ENCODE peak calls at places on chromosomes 16 and 17, in five cellular contexts. One of them, this sample, is unnamed.

GRCh38 chr16:84191466-84191865 is 509 bp downstream of the ADAD2 start:
- ATAC-seq in foreskin keratinocyte: no peak
- ATAC-seq in left lung: no peak
- ATAC-seq in SK-N-SH treated with all-trans-retinoic acid at 6 μM for 48 hours: no peak
- ATAC-seq in stimulated activated naive CD8-positive, alpha-beta T cell treated with anti-CD3 and anti-CD28 coated beads, Interleukin-15, Interleukin-2, amounts not matched to agents 100 U/mL and 50 U/mL, for 24 hours: no peak
- ATAC-seq in this sample: no peak

GRCh38 chr16:22031483-22032083 is 23.7 kb downstream of the MOSMO start:
- ATAC-seq in foreskin keratinocyte: no peak
- ATAC-seq in left lung: no peak
- ATAC-seq in SK-N-SH treated with all-trans-retinoic acid at 6 μM for 48 hours: no peak
- ATAC-seq in stimulated activated naive CD8-positive, alpha-beta T cell treated with anti-CD3 and anti-CD28 coated beads, Interleukin-15, Interleukin-2, amounts not matched to agents 100 U/mL and 50 U/mL, for 24 hours: no peak
- ATAC-seq in this sample: peak; percentile 39

GRCh38 chr17:63665527-63666214 is 34.3 kb downstream of the LIMD2 start:
- ATAC-seq in foreskin keratinocyte: no peak
- ATAC-seq in left lung: peak; percentile 79
- ATAC-seq in SK-N-SH treated with all-trans-retinoic acid at 6 μM for 48 hours: no peak
- ATAC-seq in stimulated activated naive CD8-positive, alpha-beta T cell treated with anti-CD3 and anti-CD28 coated beads, Interleukin-15, Interleukin-2, amounts not matched to agents 100 U/mL and 50 U/mL, for 24 hours: no peak
- ATAC-seq in this sample: no peak

GRCh38 chr17:59513934-59514841 is 51.2 kb upstream of the DHX40 start:
- ATAC-seq in foreskin keratinocyte: no peak
- ATAC-seq in left lung: peak; percentile 85
- ATAC-seq in SK-N-SH treated with all-trans-retinoic acid at 6 μM for 48 hours: peak; percentile 80
- ATAC-seq in stimulated activated naive CD8-positive, alpha-beta T cell treated with anti-CD3 and anti-CD28 coated beads, Interleukin-15, Interleukin-2, amounts not matched to agents 100 U/mL and 50 U/mL, for 24 hours: no peak
- ATAC-seq in this sample: no peak

GRCh38 chr17:29732613-29733012 is 109.9 kb upstream of the CORO6 start:
- ATAC-seq in foreskin keratinocyte: peak; percentile 94
- ATAC-seq in left lung: peak; percentile 68
- ATAC-seq in SK-N-SH treated with all-trans-retinoic acid at 6 μM for 48 hours: peak; percentile 59
- ATAC-seq in stimulated activated naive CD8-positive, alpha-beta T cell treated with anti-CD3 and anti-CD28 coated beads, Interleukin-15, Interleukin-2, amounts not matched to agents 100 U/mL and 50 U/mL, for 24 hours: no peak
- ATAC-seq in this sample: no peak

GRCh38 chr17:32100971-32101631 is 41.2 kb upstream of the RHOT1 start:
- ATAC-seq in foreskin keratinocyte: no peak
- ATAC-seq in left lung: peak; percentile 39
- ATAC-seq in SK-N-SH treated with all-trans-retinoic acid at 6 μM for 48 hours: no peak
- ATAC-seq in stimulated activated naive CD8-positive, alpha-beta T cell treated with anti-CD3 and anti-CD28 coated beads, Interleukin-15, Interleukin-2, amounts not matched to agents 100 U/mL and 50 U/mL, for 24 hours: no peak
- ATAC-seq in this sample: no peak

GRCh38 chr16:9192746-9193145 is 101.3 kb downstream of the HAPSTR1 start:
- ATAC-seq in foreskin keratinocyte: no peak
- ATAC-seq in left lung: no peak
- ATAC-seq in SK-N-SH treated with all-trans-retinoic acid at 6 μM for 48 hours: no peak
- ATAC-seq in stimulated activated naive CD8-positive, alpha-beta T cell treated with anti-CD3 and anti-CD28 coated beads, Interleukin-15, Interleukin-2, amounts not matched to agents 100 U/mL and 50 U/mL, for 24 hours: no peak
- ATAC-seq in this sample: no peak

GRCh38 chr17:72771734-72772133 is 320.8 kb downstream of the SLC39A11 start:
- ATAC-seq in foreskin keratinocyte: no peak
- ATAC-seq in left lung: no peak
- ATAC-seq in SK-N-SH treated with all-trans-retinoic acid at 6 μM for 48 hours: no peak
- ATAC-seq in stimulated activated naive CD8-positive, alpha-beta T cell treated with anti-CD3 and anti-CD28 coated beads, Interleukin-15, Interleukin-2, amounts not matched to agents 100 U/mL and 50 U/mL, for 24 hours: no peak
- ATAC-seq in this sample: no peak

GRCh38 chr16:53528797-53529196 is 25.8 kb upstream of the AKTIP start:
- ATAC-seq in foreskin keratinocyte: no peak
- ATAC-seq in left lung: no peak
- ATAC-seq in SK-N-SH treated with all-trans-retinoic acid at 6 μM for 48 hours: no peak
- ATAC-seq in stimulated activated naive CD8-positive, alpha-beta T cell treated with anti-CD3 and anti-CD28 coated beads, Interleukin-15, Interleukin-2, amounts not matched to agents 100 U/mL and 50 U/mL, for 24 hours: peak; percentile 4
- ATAC-seq in this sample: no peak

GRCh38 chr17:46135879-46136562 is 57.2 kb downstream of the KANSL1 start:
- ATAC-seq in foreskin keratinocyte: no peak
- ATAC-seq in left lung: no peak
- ATAC-seq in SK-N-SH treated with all-trans-retinoic acid at 6 μM for 48 hours: no peak
- ATAC-seq in stimulated activated naive CD8-positive, alpha-beta T cell treated with anti-CD3 and anti-CD28 coated beads, Interleukin-15, Interleukin-2, amounts not matched to agents 100 U/mL and 50 U/mL, for 24 hours: peak; percentile 41
- ATAC-seq in this sample: peak; percentile 57

GRCh38 chr17:56679767-56680422 is 86.4 kb downstream of the NOG start:
- ATAC-seq in foreskin keratinocyte: peak; percentile 32
- ATAC-seq in left lung: no peak
- ATAC-seq in SK-N-SH treated with all-trans-retinoic acid at 6 μM for 48 hours: peak; percentile 46
- ATAC-seq in stimulated activated naive CD8-positive, alpha-beta T cell treated with anti-CD3 and anti-CD28 coated beads, Interleukin-15, Interleukin-2, amounts not matched to agents 100 U/mL and 50 U/mL, for 24 hours: no peak
- ATAC-seq in this sample: no peak

GRCh38 chr17:57459286-57459915 is 203.1 kb downstream of the MSI2 start:
- ATAC-seq in foreskin keratinocyte: peak; percentile 62
- ATAC-seq in left lung: no peak
- ATAC-seq in SK-N-SH treated with all-trans-retinoic acid at 6 μM for 48 hours: no peak
- ATAC-seq in stimulated activated naive CD8-positive, alpha-beta T cell treated with anti-CD3 and anti-CD28 coated beads, Interleukin-15, Interleukin-2, amounts not matched to agents 100 U/mL and 50 U/mL, for 24 hours: peak; percentile 53
- ATAC-seq in this sample: peak; percentile 69

GRCh38 chr17:78497115-78497540 is 80.1 kb downstream of the DNAH17 start:
- ATAC-seq in foreskin keratinocyte: peak; percentile 63
- ATAC-seq in left lung: peak; percentile 94
- ATAC-seq in SK-N-SH treated with all-trans-retinoic acid at 6 μM for 48 hours: peak; percentile 97
- ATAC-seq in stimulated activated naive CD8-positive, alpha-beta T cell treated with anti-CD3 and anti-CD28 coated beads, Interleukin-15, Interleukin-2, amounts not matched to agents 100 U/mL and 50 U/mL, for 24 hours: peak; percentile 44
- ATAC-seq in this sample: peak; percentile 71

GRCh38 chr17:55547027-55547670 is 35.9 kb upstream of the SMIM36 start:
- ATAC-seq in foreskin keratinocyte: no peak
- ATAC-seq in left lung: peak; percentile 33
- ATAC-seq in SK-N-SH treated with all-trans-retinoic acid at 6 μM for 48 hours: no peak
- ATAC-seq in stimulated activated naive CD8-positive, alpha-beta T cell treated with anti-CD3 and anti-CD28 coated beads, Interleukin-15, Interleukin-2, amounts not matched to agents 100 U/mL and 50 U/mL, for 24 hours: no peak
- ATAC-seq in this sample: peak; percentile 68

GRCh38 chr17:56910509-56911235 is 3.2 kb downstream of the TRIM25 start:
- ATAC-seq in foreskin keratinocyte: no peak
- ATAC-seq in left lung: no peak
- ATAC-seq in SK-N-SH treated with all-trans-retinoic acid at 6 μM for 48 hours: no peak
- ATAC-seq in stimulated activated naive CD8-positive, alpha-beta T cell treated with anti-CD3 and anti-CD28 coated beads, Interleukin-15, Interleukin-2, amounts not matched to agents 100 U/mL and 50 U/mL, for 24 hours: no peak
- ATAC-seq in this sample: no peak

GRCh38 chr16:65770752-65771151 is 595.7 kb upstream of the CDH5 start:
- ATAC-seq in foreskin keratinocyte: no peak
- ATAC-seq in left lung: no peak
- ATAC-seq in SK-N-SH treated with all-trans-retinoic acid at 6 μM for 48 hours: no peak
- ATAC-seq in stimulated activated naive CD8-positive, alpha-beta T cell treated with anti-CD3 and anti-CD28 coated beads, Interleukin-15, Interleukin-2, amounts not matched to agents 100 U/mL and 50 U/mL, for 24 hours: no peak
- ATAC-seq in this sample: no peak

GRCh38 chr16:16127469-16128116 is 95.7 kb downstream of the ABCC6 start:
- ATAC-seq in foreskin keratinocyte: peak; percentile 78
- ATAC-seq in left lung: peak; percentile 97
- ATAC-seq in SK-N-SH treated with all-trans-retinoic acid at 6 μM for 48 hours: peak; percentile 90
- ATAC-seq in stimulated activated naive CD8-positive, alpha-beta T cell treated with anti-CD3 and anti-CD28 coated beads, Interleukin-15, Interleukin-2, amounts not matched to agents 100 U/mL and 50 U/mL, for 24 hours: peak; percentile 77
- ATAC-seq in this sample: peak; percentile 80

GRCh38 chr16:55389426-55390073 is 65.5 kb downstream of the IRX6 start:
- ATAC-seq in foreskin keratinocyte: no peak
- ATAC-seq in left lung: peak; percentile 86
- ATAC-seq in SK-N-SH treated with all-trans-retinoic acid at 6 μM for 48 hours: no peak
- ATAC-seq in stimulated activated naive CD8-positive, alpha-beta T cell treated with anti-CD3 and anti-CD28 coated beads, Interleukin-15, Interleukin-2, amounts not matched to agents 100 U/mL and 50 U/mL, for 24 hours: no peak
- ATAC-seq in this sample: no peak

GRCh38 chr16:89257281-89257731 is 39.8 kb downstream of the ZNF778 start:
- ATAC-seq in foreskin keratinocyte: peak; percentile 35
- ATAC-seq in left lung: peak; percentile 59
- ATAC-seq in SK-N-SH treated with all-trans-retinoic acid at 6 μM for 48 hours: peak; percentile 36
- ATAC-seq in stimulated activated naive CD8-positive, alpha-beta T cell treated with anti-CD3 and anti-CD28 coated beads, Interleukin-15, Interleukin-2, amounts not matched to agents 100 U/mL and 50 U/mL, for 24 hours: peak; percentile 17
- ATAC-seq in this sample: peak; percentile 45

GRCh38 chr17:59804910-59805381 is 87.8 kb downstream of the TUBD1 start:
- ATAC-seq in foreskin keratinocyte: no peak
- ATAC-seq in left lung: peak; percentile 28
- ATAC-seq in SK-N-SH treated with all-trans-retinoic acid at 6 μM for 48 hours: peak; percentile 47
- ATAC-seq in stimulated activated naive CD8-positive, alpha-beta T cell treated with anti-CD3 and anti-CD28 coated beads, Interleukin-15, Interleukin-2, amounts not matched to agents 100 U/mL and 50 U/mL, for 24 hours: no peak
- ATAC-seq in this sample: no peak

GRCh38 chr16:87457051-87457611 is 35.7 kb downstream of the ZCCHC14 start:
- ATAC-seq in foreskin keratinocyte: peak; percentile 61
- ATAC-seq in left lung: no peak
- ATAC-seq in SK-N-SH treated with all-trans-retinoic acid at 6 μM for 48 hours: peak; percentile 37
- ATAC-seq in stimulated activated naive CD8-positive, alpha-beta T cell treated with anti-CD3 and anti-CD28 coated beads, Interleukin-15, Interleukin-2, amounts not matched to agents 100 U/mL and 50 U/mL, for 24 hours: peak; percentile 74
- ATAC-seq in this sample: peak; percentile 68

GRCh38 chr16:85759136-85759535 is 8.2 kb upstream of the C16orf74 start:
- ATAC-seq in foreskin keratinocyte: no peak
- ATAC-seq in left lung: no peak
- ATAC-seq in SK-N-SH treated with all-trans-retinoic acid at 6 μM for 48 hours: no peak
- ATAC-seq in stimulated activated naive CD8-positive, alpha-beta T cell treated with anti-CD3 and anti-CD28 coated beads, Interleukin-15, Interleukin-2, amounts not matched to agents 100 U/mL and 50 U/mL, for 24 hours: no peak
- ATAC-seq in this sample: no peak

GRCh38 chr16:89040391-89040790 is 53.3 kb upstream of the ACSF3 start:
- ATAC-seq in foreskin keratinocyte: no peak
- ATAC-seq in left lung: no peak
- ATAC-seq in SK-N-SH treated with all-trans-retinoic acid at 6 μM for 48 hours: no peak
- ATAC-seq in stimulated activated naive CD8-positive, alpha-beta T cell treated with anti-CD3 and anti-CD28 coated beads, Interleukin-15, Interleukin-2, amounts not matched to agents 100 U/mL and 50 U/mL, for 24 hours: no peak
- ATAC-seq in this sample: no peak

GRCh38 chr17:55710829-55711496 is 11.7 kb downstream of the TMEM100 start:
- ATAC-seq in foreskin keratinocyte: no peak
- ATAC-seq in left lung: no peak
- ATAC-seq in SK-N-SH treated with all-trans-retinoic acid at 6 μM for 48 hours: no peak
- ATAC-seq in stimulated activated naive CD8-positive, alpha-beta T cell treated with anti-CD3 and anti-CD28 coated beads, Interleukin-15, Interleukin-2, amounts not matched to agents 100 U/mL and 50 U/mL, for 24 hours: no peak
- ATAC-seq in this sample: no peak

GRCh38 chr16:74499114-74499513 is 77.8 kb upstream of the CLEC18B start:
- ATAC-seq in foreskin keratinocyte: no peak
- ATAC-seq in left lung: no peak
- ATAC-seq in SK-N-SH treated with all-trans-retinoic acid at 6 μM for 48 hours: no peak
- ATAC-seq in stimulated activated naive CD8-positive, alpha-beta T cell treated with anti-CD3 and anti-CD28 coated beads, Interleukin-15, Interleukin-2, amounts not matched to agents 100 U/mL and 50 U/mL, for 24 hours: no peak
- ATAC-seq in this sample: no peak

GRCh38 chr16:78684655-78685400 is 585.4 kb downstream of the WWOX start:
- ATAC-seq in foreskin keratinocyte: peak; percentile 56
- ATAC-seq in left lung: peak; percentile 46
- ATAC-seq in SK-N-SH treated with all-trans-retinoic acid at 6 μM for 48 hours: no peak
- ATAC-seq in stimulated activated naive CD8-positive, alpha-beta T cell treated with anti-CD3 and anti-CD28 coated beads, Interleukin-15, Interleukin-2, amounts not matched to agents 100 U/mL and 50 U/mL, for 24 hours: no peak
- ATAC-seq in this sample: peak; percentile 32

GRCh38 chr17:81386141-81386645 is 9.1 kb upstream of the BAHCC1 start:
- ATAC-seq in foreskin keratinocyte: no peak
- ATAC-seq in left lung: no peak
- ATAC-seq in SK-N-SH treated with all-trans-retinoic acid at 6 μM for 48 hours: no peak
- ATAC-seq in stimulated activated naive CD8-positive, alpha-beta T cell treated with anti-CD3 and anti-CD28 coated beads, Interleukin-15, Interleukin-2, amounts not matched to agents 100 U/mL and 50 U/mL, for 24 hours: no peak
- ATAC-seq in this sample: no peak

GRCh38 chr16:26281681-26282080 is 589.9 kb downstream of the HS3ST4 start:
- ATAC-seq in foreskin keratinocyte: no peak
- ATAC-seq in left lung: no peak
- ATAC-seq in SK-N-SH treated with all-trans-retinoic acid at 6 μM for 48 hours: no peak
- ATAC-seq in stimulated activated naive CD8-positive, alpha-beta T cell treated with anti-CD3 and anti-CD28 coated beads, Interleukin-15, Interleukin-2, amounts not matched to agents 100 U/mL and 50 U/mL, for 24 hours: no peak
- ATAC-seq in this sample: no peak

GRCh38 chr17:73710095-73710592 is 65.9 kb upstream of the SDK2 start:
- ATAC-seq in foreskin keratinocyte: peak; percentile 73
- ATAC-seq in left lung: peak; percentile 94
- ATAC-seq in SK-N-SH treated with all-trans-retinoic acid at 6 μM for 48 hours: no peak
- ATAC-seq in stimulated activated naive CD8-positive, alpha-beta T cell treated with anti-CD3 and anti-CD28 coated beads, Interleukin-15, Interleukin-2, amounts not matched to agents 100 U/mL and 50 U/mL, for 24 hours: peak; percentile 65
- ATAC-seq in this sample: peak; percentile 66

GRCh38 chr16:1333854-1334719 is 642 bp downstream of the BAIAP3 start:
- ATAC-seq in foreskin keratinocyte: no peak
- ATAC-seq in left lung: no peak
- ATAC-seq in SK-N-SH treated with all-trans-retinoic acid at 6 μM for 48 hours: no peak
- ATAC-seq in stimulated activated naive CD8-positive, alpha-beta T cell treated with anti-CD3 and anti-CD28 coated beads, Interleukin-15, Interleukin-2, amounts not matched to agents 100 U/mL and 50 U/mL, for 24 hours: no peak
- ATAC-seq in this sample: no peak

GRCh38 chr16:30637952-30638351 is 12.8 kb upstream of the PRR14 start:
- ATAC-seq in foreskin keratinocyte: peak; percentile 44
- ATAC-seq in left lung: no peak
- ATAC-seq in SK-N-SH treated with all-trans-retinoic acid at 6 μM for 48 hours: peak; percentile 39
- ATAC-seq in stimulated activated naive CD8-positive, alpha-beta T cell treated with anti-CD3 and anti-CD28 coated beads, Interleukin-15, Interleukin-2, amounts not matched to agents 100 U/mL and 50 U/mL, for 24 hours: no peak
- ATAC-seq in this sample: no peak

GRCh38 chr17:2108170-2108569 is 53.3 kb downstream of the HIC1 start:
- ATAC-seq in foreskin keratinocyte: no peak
- ATAC-seq in left lung: no peak
- ATAC-seq in SK-N-SH treated with all-trans-retinoic acid at 6 μM for 48 hours: no peak
- ATAC-seq in stimulated activated naive CD8-positive, alpha-beta T cell treated with anti-CD3 and anti-CD28 coated beads, Interleukin-15, Interleukin-2, amounts not matched to agents 100 U/mL and 50 U/mL, for 24 hours: no peak
- ATAC-seq in this sample: no peak

GRCh38 chr16:1858189-1858588 is 13.8 kb downstream of the MEIOB start:
- ATAC-seq in foreskin keratinocyte: no peak
- ATAC-seq in left lung: no peak
- ATAC-seq in SK-N-SH treated with all-trans-retinoic acid at 6 μM for 48 hours: peak; percentile 47
- ATAC-seq in stimulated activated naive CD8-positive, alpha-beta T cell treated with anti-CD3 and anti-CD28 coated beads, Interleukin-15, Interleukin-2, amounts not matched to agents 100 U/mL and 50 U/mL, for 24 hours: no peak
- ATAC-seq in this sample: no peak

GRCh38 chr16:68090526-68090925 is 5.4 kb downstream of the NFATC3 start:
- ATAC-seq in foreskin keratinocyte: no peak
- ATAC-seq in left lung: no peak
- ATAC-seq in SK-N-SH treated with all-trans-retinoic acid at 6 μM for 48 hours: no peak
- ATAC-seq in stimulated activated naive CD8-positive, alpha-beta T cell treated with anti-CD3 and anti-CD28 coated beads, Interleukin-15, Interleukin-2, amounts not matched to agents 100 U/mL and 50 U/mL, for 24 hours: no peak
- ATAC-seq in this sample: no peak

GRCh38 chr17:42337442-42337841 is 49.1 kb downstream of the STAT5A start:
- ATAC-seq in foreskin keratinocyte: no peak
- ATAC-seq in left lung: peak; percentile 24
- ATAC-seq in SK-N-SH treated with all-trans-retinoic acid at 6 μM for 48 hours: no peak
- ATAC-seq in stimulated activated naive CD8-positive, alpha-beta T cell treated with anti-CD3 and anti-CD28 coated beads, Interleukin-15, Interleukin-2, amounts not matched to agents 100 U/mL and 50 U/mL, for 24 hours: peak; percentile 71
- ATAC-seq in this sample: peak; percentile 69

GRCh38 chr16:73544266-73544665 is 496.3 kb upstream of the ZFHX3 start:
- ATAC-seq in foreskin keratinocyte: no peak
- ATAC-seq in left lung: no peak
- ATAC-seq in SK-N-SH treated with all-trans-retinoic acid at 6 μM for 48 hours: no peak
- ATAC-seq in stimulated activated naive CD8-positive, alpha-beta T cell treated with anti-CD3 and anti-CD28 coated beads, Interleukin-15, Interleukin-2, amounts not matched to agents 100 U/mL and 50 U/mL, for 24 hours: no peak
- ATAC-seq in this sample: no peak

This sample was measured in activated T-helper 17 cell treated with anti-CD3 and anti-CD28 coated beads, Interleukin-2, amount 50 U/mL, for 72 hours.